ENCODE peak calls at places on chromosomes 13 and 19, in six cellular contexts. N is PC-9; X is CD8-positive, alpha-beta T cell; E is SJSA1; O is uterus; U is right atrium auricular region. B is an unnamed sample. For H3K27me3, the result is how much of the 10 kb centered on the place peaks cover.

GRCh38 chr13:93473441-93474270 is 247.0 kb downstream of the GPC6 start:
- DNase-seq in N (no peak), U (no peak), E (no peak), X (no peak), O (no peak), B (no peak)

GRCh38 chr19:35051796-35052195 is 10.3 kb downstream of the HPN start:
- DNase-seq in N (no peak), O (no peak), X (no peak), U (no peak), E (no peak), B (no peak)

GRCh38 chr13:99356216-99357089 is 49.3 kb upstream of the GPR183 start:
- DNase-seq in X (peak), O (no peak), E (peak), U (no peak), N (no peak), B (no peak)

GRCh38 chr19:6724631-6725185 is 4.3 kb upstream of the C3 start:
- DNase-seq in X (no peak), E (no peak), U (no peak), O (no peak), N (no peak), B (no peak)

GRCh38 chr19:45234089-45234869 is 10.9 kb downstream of the EXOC3L2 start:
- DNase-seq in X (no peak), U (no peak), N (no peak), O (no peak), E (no peak), B (no peak)

GRCh38 chr19:18220632-18221275 is 5.5 kb downstream of the PDE4C start:
- DNase-seq in X (no peak), N (no peak), E (no peak), U (no peak), O (no peak), B (no peak)

GRCh38 chr13:100063906-100064305 is 25.0 kb upstream of the PCCA start:
- DNase-seq in O (no peak), E (peak), X (no peak), N (no peak), U (no peak), B (no peak)

GRCh38 chr13:93621966-93622365 is 395.4 kb downstream of the GPC6 start:
- DNase-seq in U (no peak), E (no peak), N (no peak), X (no peak), O (no peak), B (no peak)

GRCh38 chr19:3420909-3421619 is 54.7 kb downstream of the NFIC start:
- DNase-seq in N (no peak), O (no peak), E (no peak), X (no peak), U (no peak), B (no peak)

GRCh38 chr13:52651880-52652169 is 811 bp upstream of the SUGT1 start:
- DNase-seq in E (no peak), X (no peak), U (no peak), N (no peak), O (no peak), B (no peak)

GRCh38 chr13:105537113-105537512 is 998.3 kb downstream of the EFNB2 start:
- DNase-seq in O (no peak), X (no peak), N (no peak), U (no peak), E (no peak), B (no peak)

GRCh38 chr19:46408611-46409039 is 4.7 kb downstream of the CCDC8 start:
- DNase-seq in N (no peak), U (peak), E (no peak), X (no peak), O (peak), B (no peak)
- H3K4me3 ChIP-seq in N (no peak), U (peak), E (no peak), X (no peak), O (no peak), B (no peak)

GRCh38 chr19:41910992-41911888 is 17.0 kb downstream of the ERFL start:
- DNase-seq in N (no peak), X (no peak), U (no peak), O (no peak), E (no peak), B (no peak)
- H3K27me3 ChIP-seq in N (under half), X (under half), U (under half), O (under half), E (under half), B (under half)

DNA sequence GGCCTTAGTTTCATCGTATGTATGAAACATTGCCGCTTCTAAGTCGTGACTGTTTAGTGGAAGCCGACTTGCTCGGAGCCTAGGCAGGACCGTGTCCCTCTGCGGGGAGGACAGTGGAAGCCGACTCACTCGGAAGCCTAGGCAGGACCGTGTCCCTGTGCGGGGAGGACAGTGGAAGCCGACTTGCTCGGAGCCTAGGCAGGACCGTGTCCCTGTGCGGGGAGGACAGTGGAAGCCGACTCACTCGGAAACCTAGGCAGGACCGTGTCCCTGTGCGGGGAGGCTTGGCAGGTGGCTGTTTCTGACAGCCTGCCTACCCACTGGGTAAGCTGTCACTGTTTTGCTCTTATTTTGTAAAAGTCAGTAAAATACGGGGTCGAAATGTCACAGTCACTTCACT is 20.4 kb upstream of the DCUN1D2 start:
- DNase-seq in E (no peak), U (no peak), O (no peak), N (no peak), X (no peak), B (no peak)
- H3K4me3 ChIP-seq in E (no peak), U (no peak), O (no peak), N (no peak), X (no peak), B (no peak)

GRCh38 chr19:47459477-47459876 is 12.2 kb downstream of the SLC8A2 start:
- DNase-seq in E (no peak), X (no peak), O (no peak), N (no peak), U (no peak), B (no peak)

GRCh38 chr19:47456721-47457478 is 14.8 kb downstream of the SLC8A2 start:
- DNase-seq in X (no peak), E (no peak), O (no peak), N (no peak), U (no peak), B (no peak)

GRCh38 chr19:47464619-47465018 is 7.1 kb downstream of the SLC8A2 start:
- DNase-seq in O (no peak), E (no peak), N (no peak), X (no peak), U (no peak), B (no peak)

GRCh38 chr19:47461876-47462275 is 9.8 kb downstream of the SLC8A2 start:
- DNase-seq in E (no peak), N (no peak), O (no peak), U (no peak), X (no peak), B (no peak)

DNA sequence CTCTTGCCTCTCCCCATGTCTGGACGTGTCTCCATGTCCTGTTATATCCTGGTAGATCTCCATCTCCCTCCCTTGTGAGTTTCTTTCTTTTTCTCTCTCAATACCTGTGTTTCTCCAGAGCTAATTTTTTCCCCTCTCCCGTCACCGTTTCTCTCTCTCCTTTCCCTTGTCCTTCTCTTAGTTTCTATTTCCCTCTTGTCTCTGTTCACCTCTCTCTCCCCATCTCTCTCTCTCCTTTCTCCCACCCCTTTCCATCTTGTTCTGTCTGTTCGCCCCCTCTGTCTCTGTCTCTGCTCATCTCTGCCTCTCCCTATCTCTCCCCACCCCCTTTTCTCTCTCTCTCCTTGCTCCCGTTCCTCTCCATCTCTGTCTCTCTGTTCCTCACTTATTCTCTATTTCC is 13.0 kb downstream of the SLC8A2 start:
- DNase-seq in U (no peak), O (no peak), X (no peak), N (no peak), E (no peak), B (no peak)
- H3K27me3 ChIP-seq in U (under half), O (under half), X (under half), N (half or more), E (half or more), B (under half)

GRCh38 chr13:37598572-37598971 is at the start of gene POSTN:
- DNase-seq in N (no peak), X (no peak), E (no peak), O (peak), U (no peak), B (no peak)
- H3K4me3 ChIP-seq in N (no peak), X (no peak), E (no peak), O (peak), U (no peak), B (peak)

DNA sequence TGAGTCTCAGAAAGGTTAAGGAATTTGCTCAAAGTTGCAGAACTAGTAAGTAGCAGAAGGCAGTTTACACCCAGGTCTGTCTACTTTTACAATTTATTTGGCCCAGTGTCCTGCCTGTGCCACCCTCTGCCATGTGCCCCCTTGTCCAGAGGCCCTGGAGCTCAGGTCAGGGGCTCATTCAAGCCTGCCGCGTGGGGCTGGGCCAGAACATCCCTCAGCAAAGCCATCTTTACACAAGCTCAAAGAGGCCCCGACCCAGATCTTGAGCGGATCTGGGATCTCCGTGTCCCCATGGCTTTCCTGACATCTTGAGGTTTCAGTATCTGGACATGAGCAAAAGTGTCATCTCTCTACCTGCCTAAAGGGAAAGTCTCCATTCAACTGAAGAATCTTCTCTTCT is 76.4 kb upstream of the VSTM2B start:
- DNase-seq in X (no peak), E (peak), N (no peak), O (no peak), U (peak), B (no peak)
- H3K27me3 ChIP-seq in X (under half), E (under half), N (under half), O (under half), U (under half), B (under half)

B was measured in BJ.